ENCODE peak calls at places on chromosomes 12 and 14, in four cellular contexts. One of them, this sample, is unnamed.

GRCh38 chr12:132253698-132254480 is 75.5 kb downstream of the GALNT9 start:
- DNase-seq in stomach: no peak
- DNase-seq in endothelial cell of umbilical vein: no peak
- DNase-seq in uterus: no peak
- DNase-seq in this sample: no peak

GRCh38 chr12:81294325-81295190 is 216.7 kb downstream of the ACSS3 start:
- DNase-seq in stomach: no peak
- DNase-seq in endothelial cell of umbilical vein: no peak
- DNase-seq in uterus: no peak
- DNase-seq in this sample: no peak

GRCh38 chr12:42450248-42450647 is 124.3 kb downstream of the PPHLN1 start:
- DNase-seq in endothelial cell of umbilical vein: peak; percentile 51
- DNase-seq in stomach: no peak
- DNase-seq in uterus: no peak
- DNase-seq in this sample: no peak

GRCh38 chr12:27161458-27162228 is 79.3 kb upstream of the C12orf71 start:
- DNase-seq in stomach: no peak
- DNase-seq in uterus: no peak
- DNase-seq in endothelial cell of umbilical vein: peak; percentile 9
- DNase-seq in this sample: no peak

GRCh38 chr14:55914771-55915170 is 203.4 kb upstream of the PELI2 start:
- DNase-seq in stomach: no peak
- DNase-seq in uterus: no peak
- DNase-seq in endothelial cell of umbilical vein: no peak
- DNase-seq in this sample: no peak

GRCh38 chr12:44976246-44976645 is 74.7 kb downstream of the DBX2 start:
- DNase-seq in endothelial cell of umbilical vein: no peak
- DNase-seq in uterus: no peak
- DNase-seq in stomach: no peak
- DNase-seq in this sample: no peak

GRCh38 chr12:11863988-11864387 is 206.8 kb upstream of the BCL2L14 start:
- DNase-seq in stomach: no peak
- DNase-seq in uterus: no peak
- DNase-seq in endothelial cell of umbilical vein: peak; percentile 89
- DNase-seq in this sample: peak; percentile 55

GRCh38 chr14:105050551-105050897 is 14.7 kb downstream of the GPR132 start:
- DNase-seq in uterus: no peak
- DNase-seq in endothelial cell of umbilical vein: no peak
- DNase-seq in stomach: peak; percentile 83
- DNase-seq in this sample: no peak

GRCh38 chr14:79514700-79515099 is 696.6 kb downstream of the DIO2 start:
- DNase-seq in stomach: no peak
- DNase-seq in endothelial cell of umbilical vein: no peak
- DNase-seq in uterus: no peak
- DNase-seq in this sample: no peak

GRCh38 chr12:4277856-4278581 is 4.5 kb downstream of the CCND2 start:
- DNase-seq in stomach: no peak
- DNase-seq in uterus: no peak
- DNase-seq in endothelial cell of umbilical vein: no peak
- DNase-seq in this sample: no peak

DNA sequence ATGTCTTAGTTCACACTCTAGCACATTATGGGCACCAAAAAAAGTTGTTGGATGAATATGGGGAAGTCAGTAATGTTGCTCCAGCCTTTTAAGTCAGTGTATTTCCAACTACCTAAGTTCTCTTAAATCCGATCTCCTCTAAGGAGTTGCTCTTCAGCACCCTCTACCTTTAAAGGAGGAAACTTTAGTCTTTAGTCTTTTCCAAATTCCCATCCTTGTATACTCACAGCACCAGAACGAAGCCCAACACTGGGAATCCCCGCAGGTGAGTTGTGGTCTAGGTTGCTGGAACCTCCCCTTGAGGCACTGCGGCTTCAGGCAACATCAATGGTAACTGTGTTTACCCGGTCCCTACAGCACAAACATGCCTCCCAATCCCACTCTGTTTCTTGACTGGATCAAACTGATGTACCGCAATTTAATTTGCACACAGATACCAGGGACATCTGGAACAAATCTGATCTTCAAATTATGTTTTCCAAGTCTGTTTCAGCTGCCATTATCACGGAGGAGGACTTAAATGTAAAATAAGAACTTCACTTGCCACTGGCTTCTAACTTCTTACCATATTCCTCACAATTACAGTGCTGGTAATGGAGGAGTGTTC is 179.0 kb downstream of the FOXN3 start:
- DNase-seq in endothelial cell of umbilical vein: no peak
- DNase-seq in stomach: no peak
- DNase-seq in uterus: no peak
- DNase-seq in this sample: no peak
- TF ChIP-seq CTCF in endothelial cell of umbilical vein: no peak
- TF ChIP-seq CTCF in stomach: no peak
- TF ChIP-seq CTCF in uterus: no peak
- TF ChIP-seq CTCF in this sample: peak; percentile 53

GRCh38 chr12:130838951-130839769 is at the start of gene STX2:
- DNase-seq in stomach: peak; percentile 88
- DNase-seq in uterus: peak; percentile 92
- DNase-seq in endothelial cell of umbilical vein: peak; percentile 88
- DNase-seq in this sample: peak; percentile 92

GRCh38 chr12:130839770-130840355 is 813 bp upstream of the STX2 start:
- DNase-seq in stomach: no peak
- DNase-seq in endothelial cell of umbilical vein: no peak
- DNase-seq in uterus: no peak
- DNase-seq in this sample: no peak

GRCh38 chr12:130835436-130835835 is 3.6 kb downstream of the STX2 start:
- DNase-seq in uterus: no peak
- DNase-seq in stomach: no peak
- DNase-seq in endothelial cell of umbilical vein: no peak
- DNase-seq in this sample: no peak

GRCh38 chr12:130835011-130835410 is 4.0 kb downstream of the STX2 start:
- DNase-seq in stomach: no peak
- DNase-seq in endothelial cell of umbilical vein: no peak
- DNase-seq in uterus: no peak
- DNase-seq in this sample: no peak

GRCh38 chr12:130838284-130838950 is 633 bp downstream of the STX2 start:
- DNase-seq in stomach: peak; percentile 38
- DNase-seq in endothelial cell of umbilical vein: peak; percentile 26
- DNase-seq in uterus: no peak
- DNase-seq in this sample: peak; percentile 44
- TF ChIP-seq POLR2A in stomach: no peak
- TF ChIP-seq POLR2A in endothelial cell of umbilical vein: no peak
- TF ChIP-seq POLR2A in uterus: no peak
- TF ChIP-seq POLR2A in this sample: no peak

GRCh38 chr12:111455448-111456320 is 50.0 kb downstream of the SH2B3 start:
- DNase-seq in stomach: no peak
- DNase-seq in endothelial cell of umbilical vein: no peak
- DNase-seq in uterus: no peak
- DNase-seq in this sample: no peak
- H3K4me1 ChIP-seq in stomach: peaks cover 13% of the 10 kb centered on the region
- H3K4me1 ChIP-seq in endothelial cell of umbilical vein: peaks cover 5% of the 10 kb centered on the region
- H3K4me1 ChIP-seq in uterus: no peaks in the 10 kb centered on the region
- H3K4me1 ChIP-seq in this sample: peaks cover 30% of the 10 kb centered on the region

GRCh38 chr14:25411933-25412757 is 362.2 kb upstream of the STXBP6 start:
- DNase-seq in stomach: no peak
- DNase-seq in endothelial cell of umbilical vein: no peak
- DNase-seq in uterus: no peak
- DNase-seq in this sample: no peak
- TF ChIP-seq CTCF in stomach: no peak
- TF ChIP-seq CTCF in endothelial cell of umbilical vein: peak; percentile 5
- TF ChIP-seq CTCF in uterus: no peak
- TF ChIP-seq CTCF in this sample: peak; percentile 16

GRCh38 chr12:21881950-21882349 is 59.3 kb downstream of the ABCC9 start:
- DNase-seq in endothelial cell of umbilical vein: no peak
- DNase-seq in uterus: peak; percentile 39
- DNase-seq in stomach: no peak
- DNase-seq in this sample: peak; percentile 55

GRCh38 chr12:21882635-21883034 is 58.6 kb downstream of the ABCC9 start:
- DNase-seq in stomach: no peak
- DNase-seq in endothelial cell of umbilical vein: no peak
- DNase-seq in uterus: no peak
- DNase-seq in this sample: no peak

GRCh38 chr12:21879312-21879711 is 61.9 kb downstream of the ABCC9 start:
- DNase-seq in uterus: no peak
- DNase-seq in endothelial cell of umbilical vein: no peak
- DNase-seq in stomach: no peak
- DNase-seq in this sample: no peak

GRCh38 chr12:21877583-21877982 is 63.6 kb downstream of the ABCC9 start:
- DNase-seq in stomach: no peak
- DNase-seq in uterus: no peak
- DNase-seq in endothelial cell of umbilical vein: no peak
- DNase-seq in this sample: peak; percentile 47
- TF ChIP-seq POLR2A in stomach: no peak
- TF ChIP-seq POLR2A in uterus: no peak
- TF ChIP-seq POLR2A in endothelial cell of umbilical vein: no peak
- TF ChIP-seq POLR2A in this sample: no peak

GRCh38 chr12:108570743-108571603 is 8.6 kb downstream of the ISCU start:
- DNase-seq in uterus: no peak
- DNase-seq in stomach: no peak
- DNase-seq in endothelial cell of umbilical vein: peak; percentile 39
- DNase-seq in this sample: no peak

GRCh38 chr12:108567388-108567787 is 5.0 kb downstream of the ISCU start:
- DNase-seq in uterus: no peak
- DNase-seq in stomach: no peak
- DNase-seq in endothelial cell of umbilical vein: no peak
- DNase-seq in this sample: no peak

GRCh38 chr12:108567974-108568652 is 5.7 kb downstream of the ISCU start:
- DNase-seq in stomach: no peak
- DNase-seq in uterus: no peak
- DNase-seq in endothelial cell of umbilical vein: peak; percentile 21
- DNase-seq in this sample: no peak

GRCh38 chr12:108566452-108566851 is 4.1 kb downstream of the ISCU start:
- DNase-seq in stomach: no peak
- DNase-seq in uterus: no peak
- DNase-seq in endothelial cell of umbilical vein: no peak
- DNase-seq in this sample: no peak

DNA sequence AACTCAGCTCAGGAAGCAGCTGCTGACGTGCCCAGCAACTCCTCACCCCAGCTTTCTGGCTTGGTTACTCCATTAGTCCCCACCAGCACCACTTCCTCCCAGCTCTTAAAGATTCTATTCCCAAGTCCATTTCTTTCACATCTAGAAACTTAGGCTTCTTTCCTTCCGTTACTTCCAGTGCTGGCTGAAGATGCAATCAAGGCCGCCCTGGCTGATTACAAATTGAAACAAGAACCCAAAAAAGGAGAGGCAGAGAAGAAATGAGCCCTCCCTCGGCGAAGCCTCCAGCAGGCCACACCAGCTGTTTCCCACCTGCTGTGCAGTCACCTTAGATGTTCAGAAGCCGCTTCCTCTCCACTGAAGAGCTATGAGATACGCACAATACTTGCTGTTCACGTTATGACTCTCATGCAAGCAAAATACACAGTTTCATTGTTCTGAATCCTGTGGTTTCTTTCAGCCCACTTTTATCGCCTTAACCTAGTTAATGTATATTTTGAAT is 6.3 kb downstream of the ISCU start:
- DNase-seq in endothelial cell of umbilical vein: no peak
- DNase-seq in uterus: no peak
- DNase-seq in stomach: no peak
- DNase-seq in this sample: no peak
- H3K4me1 ChIP-seq in endothelial cell of umbilical vein: peaks cover 17% of the 10 kb centered on the region
- H3K4me1 ChIP-seq in uterus: peaks cover 2% of the 10 kb centered on the region
- H3K4me1 ChIP-seq in stomach: peaks cover 52% of the 10 kb centered on the region
- H3K4me1 ChIP-seq in this sample: peaks cover 39% of the 10 kb centered on the region

DNA sequence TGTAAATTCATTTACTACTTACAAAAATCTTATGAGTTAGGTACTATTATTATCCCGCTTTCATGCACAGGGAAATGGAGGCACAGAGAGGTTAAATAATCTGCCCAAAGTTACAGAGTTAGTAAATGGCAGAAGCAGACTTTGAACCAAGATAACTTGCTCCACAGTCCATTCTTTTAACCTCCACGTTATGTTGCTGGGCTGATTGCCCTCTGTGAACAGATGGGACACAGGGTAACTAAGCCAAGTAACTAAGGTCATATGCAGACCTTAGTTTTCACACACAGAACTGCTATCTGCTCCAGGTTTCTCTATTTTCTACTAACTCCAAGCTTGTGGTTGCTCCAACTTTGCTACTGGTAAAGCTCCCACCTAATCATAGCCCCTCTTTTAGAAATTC is 147.1 kb upstream of the IFNG-AS1 start:
- DNase-seq in stomach: no peak
- DNase-seq in endothelial cell of umbilical vein: no peak
- DNase-seq in uterus: no peak
- DNase-seq in this sample: no peak
- TF ChIP-seq CTCF in stomach: no peak
- TF ChIP-seq CTCF in endothelial cell of umbilical vein: no peak
- TF ChIP-seq CTCF in uterus: no peak
- TF ChIP-seq CTCF in this sample: no peak

This sample was measured in heart left ventricle.